ENCODE peak calls at places on chromosomes 16 and 17, in seven cellular contexts. F, V, C, Q, E, O and S are unnamed samples.

GRCh38 chr17:80177986-80178590 is 8.3 kb downstream of the CARD14 start:
- DNase-seq in F (no peak), V (no peak), C (no peak), Q (no peak), E (no peak), O (no peak), S (no peak)

GRCh38 chr16:67215690-67216089 is 11.2 kb upstream of the TMEM208 start:
- DNase-seq in F (no peak), V (peak), C (no peak), Q (no peak), E (no peak), O (no peak), S (no peak)

GRCh38 chr16:57186630-57187507 is 740 bp downstream of the RSPRY1 start:
- DNase-seq in F (no peak), V (no peak), C (peak), Q (peak), E (peak), O (peak), S (no peak)

GRCh38 chr16:11005611-11005975 is 61.2 kb downstream of the CLEC16A start:
- DNase-seq in F (peak), V (no peak), C (no peak), Q (no peak), E (no peak), O (no peak), S (no peak)

GRCh38 chr16:51473091-51473490 is 322.0 kb upstream of the SALL1 start:
- DNase-seq in F (no peak), V (no peak), C (no peak), Q (no peak), E (no peak), O (no peak), S (no peak)

GRCh38 chr17:45315583-45316270 is 1.1 kb downstream of the MAP3K14 start:
- DNase-seq in F (no peak), V (no peak), C (no peak), Q (no peak), E (no peak), O (no peak), S (no peak)

GRCh38 chr17:66302761-66303626 is 581 bp downstream of the PRKCA start:
- DNase-seq in F (no peak), V (peak), C (peak), Q (peak), E (peak), O (peak), S (peak)

GRCh38 chr16:3076577-3076976 is 11.1 kb downstream of the IL32 start:
- DNase-seq in F (no peak), V (no peak), C (no peak), Q (no peak), E (no peak), O (no peak), S (no peak)